ENCODE peak calls at places on chromosomes 6 and 20, in six cellular contexts. F is endothelial cell of umbilical vein, J is HepG2, Q is K562, N is GM12878, E is A549. K is an unnamed sample.

GRCh38 chr6:37433657-37434271 is 743 bp downstream of the CMTR1 start:
- DNase-seq in E (no peak), Q (peak; percentile 50), F (no peak), N (peak; percentile 31), J (peak; percentile 16), K (no peak)

GRCh38 chr6:1767481-1768246 is 157.9 kb downstream of the FOXC1 start:
- DNase-seq in E (no peak), N (no peak), F (peak; percentile 38), J (no peak), Q (no peak), K (no peak)

GRCh38 chr20:50245561-50246366 is 55.1 kb downstream of the CEBPB start:
- DNase-seq in J (no peak), F (no peak), Q (no peak), N (no peak), E (no peak), K (no peak)

GRCh38 chr6:123662757-123663156 is 26.0 kb upstream of the TRDN start:
- DNase-seq in J (no peak), N (no peak), E (no peak), Q (no peak), F (no peak), K (no peak)

GRCh38 chr20:25284131-25284601 is 36.3 kb downstream of the PYGB start:
- DNase-seq in F (no peak), J (no peak), N (no peak), E (no peak), Q (no peak), K (no peak)

GRCh38 chr6:31737315-31738047 is 1.2 kb upstream of the CLIC1 start:
- DNase-seq in F (peak; percentile 69), E (no peak), Q (peak; percentile 87), N (no peak), J (peak; percentile 99), K (peak; percentile 94)

GRCh38 chr6:16174368-16175078 is 45.6 kb downstream of the MYLIP start:
- DNase-seq in Q (no peak), F (no peak), N (no peak), J (no peak), E (no peak), K (no peak)

GRCh38 chr6:89690944-89691324 is 52.4 kb upstream of the LYRM2 start:
- DNase-seq in F (no peak), N (no peak), J (no peak), E (no peak), Q (no peak), K (peak; percentile 9)

GRCh38 chr6:401239-401993 is 9.9 kb downstream of the IRF4 start:
- DNase-seq in N (no peak), Q (no peak), J (no peak), F (no peak), E (no peak), K (no peak)

GRCh38 chr6:89035252-89036106 is 45.1 kb upstream of the PNRC1 start:
- DNase-seq in Q (peak; percentile 70), J (peak; percentile 73), F (peak; percentile 25), E (peak; percentile 51), N (no peak), K (no peak)

GRCh38 chr20:52031206-52031573 is 160.4 kb downstream of the ZFP64 start:
- DNase-seq in J (no peak), N (no peak), F (no peak), E (no peak), Q (no peak), K (no peak)

GRCh38 chr20:19078448-19079373 is 133.7 kb upstream of the SLC24A3 start:
- DNase-seq in Q (no peak), N (no peak), F (no peak), J (no peak), E (no peak), K (no peak)

GRCh38 chr20:17641993-17642392 is 40.0 kb downstream of the RRBP1 start:
- DNase-seq in E (no peak), Q (no peak), J (no peak), N (no peak), F (no peak), K (no peak)

GRCh38 chr20:43722153-43722505 is 4.7 kb downstream of the GTSF1L start:
- DNase-seq in N (no peak), E (no peak), Q (no peak), J (no peak), F (no peak), K (no peak)

GRCh38 chr20:52975024-52975732 is 3.0 kb downstream of the TSHZ2 start:
- DNase-seq in Q (no peak), F (no peak), N (peak; percentile 15), E (no peak), J (no peak), K (no peak)

GRCh38 chr20:48635791-48636267 is 192.0 kb downstream of the PREX1 start:
- DNase-seq in F (peak; percentile 55), N (no peak), Q (peak; percentile 73), E (peak; percentile 73), J (peak; percentile 29), K (peak; percentile 76)

GRCh38 chr6:166343157-166343502 is 785 bp upstream of the SFT2D1 start:
- DNase-seq in J (peak; percentile 28), F (no peak), N (peak; percentile 40), Q (no peak), E (no peak), K (peak; percentile 75)

GRCh38 chr6:158938811-158939254 is 61.2 kb downstream of the RSPH3 start:
- DNase-seq in Q (peak; percentile 72), F (no peak), E (peak; percentile 17), N (no peak), J (no peak), K (peak; percentile 54)

GRCh38 chr6:18308070-18308735 is 43.9 kb upstream of the DEK start:
- DNase-seq in F (no peak), Q (no peak), J (no peak), N (no peak), E (no peak), K (no peak)

GRCh38 chr6:106488494-106489369 is 128.2 kb downstream of the CRYBG1 start:
- DNase-seq in N (no peak), J (no peak), Q (peak; percentile 55), E (no peak), F (no peak), K (no peak)

GRCh38 chr6:20907486-20908071 is 373.3 kb downstream of the CDKAL1 start:
- DNase-seq in F (no peak), Q (peak; percentile 34), E (no peak), J (no peak), N (no peak), K (peak; percentile 16)

GRCh38 chr6:15413558-15414257 is 167.8 kb downstream of the JARID2 start:
- DNase-seq in Q (no peak), N (no peak), E (no peak), F (no peak), J (no peak), K (no peak)

GRCh38 chr6:149147191-149147590 is 170.3 kb upstream of the TAB2 start:
- DNase-seq in E (no peak), F (no peak), J (no peak), N (no peak), Q (no peak), K (no peak)

GRCh38 chr6:26659042-26659359 is 545 bp downstream of the ZNF322 start:
- DNase-seq in F (no peak), J (no peak), E (no peak), Q (no peak), N (no peak), K (no peak)

GRCh38 chr6:82589509-82590206 is 226.0 kb downstream of the TPBG start:
- DNase-seq in J (peak; percentile 3), E (peak; percentile 26), F (peak; percentile 3), Q (peak; percentile 8), N (peak; percentile 60), K (peak; percentile 56)

GRCh38 chr6:150272264-150272975 is 96.4 kb upstream of the IYD start:
- DNase-seq in E (no peak), F (no peak), N (no peak), Q (peak; percentile 45), J (no peak), K (no peak)
- TF ChIP-seq MAX in E (no peak), F (no peak), N (no peak), Q (peak; percentile 24), J (no peak), K (no peak)

GRCh38 chr20:10321138-10321717 is 102.6 kb downstream of the SNAP25 start:
- DNase-seq in J (no peak), F (no peak), N (no peak), E (no peak), Q (no peak), K (no peak)
- TF ChIP-seq MYC in J (no peak), F (no peak), N (no peak), E (no peak), Q (no peak), K (no peak)

GRCh38 chr6:12748815-12749521 is 32.4 kb downstream of the PHACTR1 start:
- DNase-seq in E (no peak), Q (no peak), J (no peak), F (no peak), N (no peak), K (no peak)
- TF ChIP-seq MAX in E (no peak), Q (no peak), J (no peak), F (no peak), N (no peak), K (no peak)

GRCh38 chr20:47354710-47355488 is 1.6 kb downstream of the ZMYND8 start:
- DNase-seq in Q (peak; percentile 65), J (peak; percentile 70), F (peak; percentile 69), N (no peak), E (no peak), K (peak; percentile 47)

GRCh38 chr20:47354388-47354709 is 2.1 kb downstream of the ZMYND8 start:
- DNase-seq in N (no peak), E (no peak), F (no peak), Q (no peak), J (no peak), K (no peak)

GRCh38 chr20:47356526-47357295 is at the start of gene ZMYND8:
- DNase-seq in F (peak; percentile 98), E (peak; percentile 90), J (peak; percentile 99), Q (peak; percentile 96), N (peak; percentile 95), K (peak; percentile 96)

GRCh38 chr20:47356220-47356525 is 326 bp downstream of the ZMYND8 start:
- DNase-seq in F (no peak), N (no peak), E (no peak), J (no peak), Q (no peak), K (no peak)

GRCh38 chr20:47355489-47356219 is 845 bp downstream of the ZMYND8 start:
- DNase-seq in N (no peak), E (no peak), Q (no peak), J (no peak), F (peak; percentile 58), K (peak; percentile 51)
- TF ChIP-seq MYC in N (no peak), E (no peak), Q (no peak), J (no peak), F (no peak), K (no peak)

K was measured in NB4.